ENCODE peak calls at places on chromosome 3, in seven cellular contexts. One of them, this sample, is unnamed.

GRCh38 chr3:102069211-102069662 is 219.9 kb downstream of the NFKBIZ start:
- DNase-seq in HCT116: no peak
- DNase-seq in hepatocyte: peak
- DNase-seq in OCI-LY7: no peak
- DNase-seq in GM23338: no peak
- DNase-seq in PC-9: no peak
- DNase-seq in fibroblast of lung: peak
- DNase-seq in this sample: no peak

GRCh38 chr3:24506966-24507775 is 12.5 kb upstream of the THRB start:
- DNase-seq in GM23338: no peak
- DNase-seq in PC-9: no peak
- DNase-seq in fibroblast of lung: no peak
- DNase-seq in HCT116: no peak
- DNase-seq in OCI-LY7: no peak
- DNase-seq in hepatocyte: no peak
- DNase-seq in this sample: no peak

GRCh38 chr3:187844708-187845107 is 99.4 kb upstream of the BCL6 start:
- DNase-seq in PC-9: peak
- DNase-seq in OCI-LY7: no peak
- DNase-seq in hepatocyte: no peak
- DNase-seq in fibroblast of lung: no peak
- DNase-seq in HCT116: no peak
- DNase-seq in GM23338: no peak
- DNase-seq in this sample: no peak

GRCh38 chr3:58521917-58522680 is 14.9 kb downstream of the ACOX2 start:
- DNase-seq in HCT116: no peak
- DNase-seq in hepatocyte: peak
- DNase-seq in PC-9: no peak
- DNase-seq in OCI-LY7: no peak
- DNase-seq in GM23338: peak
- DNase-seq in fibroblast of lung: no peak
- DNase-seq in this sample: no peak

GRCh38 chr3:143103633-143104032 is 15.9 kb upstream of the CHST2 start:
- DNase-seq in GM23338: no peak
- DNase-seq in hepatocyte: no peak
- DNase-seq in PC-9: no peak
- DNase-seq in HCT116: no peak
- DNase-seq in OCI-LY7: no peak
- DNase-seq in fibroblast of lung: no peak
- DNase-seq in this sample: no peak

GRCh38 chr3:193831495-193832455 is 238.8 kb downstream of the OPA1 start:
- DNase-seq in PC-9: peak
- DNase-seq in hepatocyte: no peak
- DNase-seq in HCT116: no peak
- DNase-seq in GM23338: no peak
- DNase-seq in OCI-LY7: peak
- DNase-seq in fibroblast of lung: peak
- DNase-seq in this sample: peak

GRCh38 chr3:152174876-152175575 is 93.7 kb upstream of the MBNL1 start:
- DNase-seq in OCI-LY7: no peak
- DNase-seq in PC-9: no peak
- DNase-seq in hepatocyte: no peak
- DNase-seq in HCT116: no peak
- DNase-seq in fibroblast of lung: peak
- DNase-seq in GM23338: no peak
- DNase-seq in this sample: no peak

GRCh38 chr3:47381317-47382157 is 716 bp downstream of the PTPN23 start:
- DNase-seq in OCI-LY7: peak
- DNase-seq in hepatocyte: peak
- DNase-seq in GM23338: peak
- DNase-seq in fibroblast of lung: peak
- DNase-seq in HCT116: peak
- DNase-seq in PC-9: peak
- DNase-seq in this sample: peak

GRCh38 chr3:33139996-33140395 is 26.2 kb downstream of the CRTAP start:
- DNase-seq in PC-9: no peak
- DNase-seq in OCI-LY7: no peak
- DNase-seq in GM23338: no peak
- DNase-seq in fibroblast of lung: peak
- DNase-seq in hepatocyte: peak
- DNase-seq in HCT116: no peak
- DNase-seq in this sample: no peak

GRCh38 chr3:161914703-161915102 is 418.1 kb downstream of the OTOL1 start:
- DNase-seq in HCT116: no peak
- DNase-seq in hepatocyte: peak
- DNase-seq in fibroblast of lung: peak
- DNase-seq in OCI-LY7: no peak
- DNase-seq in PC-9: no peak
- DNase-seq in GM23338: peak
- DNase-seq in this sample: no peak

DNA sequence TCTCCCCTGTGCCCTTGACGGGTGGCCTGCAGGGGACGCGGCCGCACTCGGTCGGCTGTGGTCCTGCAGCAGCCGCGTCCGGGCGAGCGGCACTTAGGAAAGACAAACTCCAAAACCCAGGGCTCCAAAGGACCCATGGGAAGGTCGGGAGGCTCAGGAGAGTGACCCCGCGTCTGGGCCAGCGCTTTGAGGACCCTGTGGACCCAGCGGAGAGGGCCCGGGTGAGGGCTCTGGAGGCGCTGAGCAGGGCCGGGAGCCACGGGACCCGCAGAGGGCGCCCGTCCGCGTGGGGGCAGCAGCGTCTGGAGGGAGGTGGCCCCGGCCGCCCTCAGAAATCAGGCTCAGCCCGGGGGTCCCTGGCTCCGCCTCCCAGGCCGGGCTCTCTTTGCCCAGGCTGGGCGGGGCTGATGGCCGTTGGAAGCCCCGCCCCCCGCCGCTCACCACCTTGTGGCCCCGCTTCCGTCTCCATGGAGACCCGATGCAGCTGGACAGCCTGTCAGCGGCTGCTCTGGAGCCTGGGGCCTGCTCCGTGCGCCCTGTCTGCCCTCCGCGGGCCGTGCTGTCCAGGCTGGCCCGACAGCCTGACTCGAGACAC is 34.6 kb upstream of the RPL32 start:
- DNase-seq in GM23338: peak
- DNase-seq in fibroblast of lung: peak
- DNase-seq in PC-9: no peak
- DNase-seq in hepatocyte: peak
- DNase-seq in OCI-LY7: peak
- DNase-seq in HCT116: no peak
- DNase-seq in this sample: no peak
- H2AFZ ChIP-seq in GM23338: peak
- H2AFZ ChIP-seq in fibroblast of lung: no peak
- H2AFZ ChIP-seq in PC-9: no peak
- H2AFZ ChIP-seq in hepatocyte: peak
- H2AFZ ChIP-seq in OCI-LY7: no peak
- H2AFZ ChIP-seq in HCT116: no peak
- H2AFZ ChIP-seq in this sample: no peak

GRCh38 chr3:14130707-14131106 is 5.9 kb downstream of the TMEM43 start:
- DNase-seq in fibroblast of lung: no peak
- DNase-seq in GM23338: no peak
- DNase-seq in hepatocyte: no peak
- DNase-seq in OCI-LY7: no peak
- DNase-seq in PC-9: no peak
- DNase-seq in HCT116: no peak
- DNase-seq in this sample: no peak
- H2AFZ ChIP-seq in fibroblast of lung: no peak
- H2AFZ ChIP-seq in GM23338: no peak
- H2AFZ ChIP-seq in hepatocyte: no peak
- H2AFZ ChIP-seq in OCI-LY7: no peak
- H2AFZ ChIP-seq in PC-9: no peak
- H2AFZ ChIP-seq in HCT116: no peak
- H2AFZ ChIP-seq in this sample: no peak

GRCh38 chr3:76646921-76647562 is 392.9 kb upstream of the ROBO2 start:
- DNase-seq in GM23338: peak
- DNase-seq in OCI-LY7: no peak
- DNase-seq in hepatocyte: no peak
- DNase-seq in HCT116: no peak
- DNase-seq in fibroblast of lung: no peak
- DNase-seq in PC-9: no peak
- DNase-seq in this sample: peak
- H2AFZ ChIP-seq in GM23338: peak
- H2AFZ ChIP-seq in OCI-LY7: no peak
- H2AFZ ChIP-seq in hepatocyte: no peak
- H2AFZ ChIP-seq in HCT116: no peak
- H2AFZ ChIP-seq in fibroblast of lung: no peak
- H2AFZ ChIP-seq in PC-9: no peak
- H2AFZ ChIP-seq in this sample: no peak

GRCh38 chr3:62574499-62574898 is 201.1 kb upstream of the FEZF2 start:
- DNase-seq in PC-9: no peak
- DNase-seq in fibroblast of lung: no peak
- DNase-seq in OCI-LY7: no peak
- DNase-seq in hepatocyte: no peak
- DNase-seq in HCT116: no peak
- DNase-seq in GM23338: no peak
- DNase-seq in this sample: no peak
- H2AFZ ChIP-seq in PC-9: no peak
- H2AFZ ChIP-seq in fibroblast of lung: no peak
- H2AFZ ChIP-seq in OCI-LY7: no peak
- H2AFZ ChIP-seq in hepatocyte: no peak
- H2AFZ ChIP-seq in HCT116: no peak
- H2AFZ ChIP-seq in GM23338: no peak
- H2AFZ ChIP-seq in this sample: no peak

DNA sequence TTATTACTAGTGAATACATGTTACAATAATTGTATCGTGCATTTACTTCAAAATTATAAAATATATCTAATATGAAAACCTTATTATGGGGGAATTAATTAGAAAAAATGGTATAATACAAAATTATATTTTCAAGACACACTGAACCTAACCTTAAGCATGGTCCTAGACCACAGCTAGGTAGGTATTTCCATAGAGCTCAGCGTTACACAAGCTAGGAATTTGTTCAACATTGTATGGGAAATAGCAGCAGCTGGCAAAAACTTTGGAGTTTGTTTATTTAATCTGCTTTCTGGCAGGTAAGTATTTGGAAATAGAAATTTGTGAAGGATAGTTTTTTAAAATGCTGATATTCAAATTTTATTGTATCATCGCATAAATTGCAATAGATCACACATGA is 52.9 kb downstream of the BCHE start:
- DNase-seq in OCI-LY7: no peak
- DNase-seq in HCT116: no peak
- DNase-seq in GM23338: no peak
- DNase-seq in fibroblast of lung: no peak
- DNase-seq in hepatocyte: no peak
- DNase-seq in PC-9: no peak
- DNase-seq in this sample: no peak
- H2AFZ ChIP-seq in OCI-LY7: no peak
- H2AFZ ChIP-seq in HCT116: no peak
- H2AFZ ChIP-seq in GM23338: no peak
- H2AFZ ChIP-seq in fibroblast of lung: no peak
- H2AFZ ChIP-seq in hepatocyte: no peak
- H2AFZ ChIP-seq in PC-9: no peak
- H2AFZ ChIP-seq in this sample: no peak

GRCh38 chr3:122859021-122859805 is 64.3 kb downstream of the SLC49A4 start:
- DNase-seq in PC-9: no peak
- DNase-seq in fibroblast of lung: no peak
- DNase-seq in OCI-LY7: no peak
- DNase-seq in hepatocyte: no peak
- DNase-seq in GM23338: no peak
- DNase-seq in HCT116: no peak
- DNase-seq in this sample: no peak

GRCh38 chr3:122868322-122868721 is 73.5 kb downstream of the SLC49A4 start:
- DNase-seq in OCI-LY7: no peak
- DNase-seq in hepatocyte: no peak
- DNase-seq in GM23338: no peak
- DNase-seq in HCT116: no peak
- DNase-seq in PC-9: no peak
- DNase-seq in fibroblast of lung: no peak
- DNase-seq in this sample: peak

GRCh38 chr3:122864498-122864897 is 69.6 kb downstream of the SLC49A4 start:
- DNase-seq in OCI-LY7: no peak
- DNase-seq in GM23338: no peak
- DNase-seq in fibroblast of lung: no peak
- DNase-seq in PC-9: no peak
- DNase-seq in HCT116: no peak
- DNase-seq in hepatocyte: no peak
- DNase-seq in this sample: no peak
- H2AFZ ChIP-seq in OCI-LY7: no peak
- H2AFZ ChIP-seq in GM23338: no peak
- H2AFZ ChIP-seq in fibroblast of lung: no peak
- H2AFZ ChIP-seq in PC-9: no peak
- H2AFZ ChIP-seq in HCT116: no peak
- H2AFZ ChIP-seq in hepatocyte: no peak
- H2AFZ ChIP-seq in this sample: no peak

DNA sequence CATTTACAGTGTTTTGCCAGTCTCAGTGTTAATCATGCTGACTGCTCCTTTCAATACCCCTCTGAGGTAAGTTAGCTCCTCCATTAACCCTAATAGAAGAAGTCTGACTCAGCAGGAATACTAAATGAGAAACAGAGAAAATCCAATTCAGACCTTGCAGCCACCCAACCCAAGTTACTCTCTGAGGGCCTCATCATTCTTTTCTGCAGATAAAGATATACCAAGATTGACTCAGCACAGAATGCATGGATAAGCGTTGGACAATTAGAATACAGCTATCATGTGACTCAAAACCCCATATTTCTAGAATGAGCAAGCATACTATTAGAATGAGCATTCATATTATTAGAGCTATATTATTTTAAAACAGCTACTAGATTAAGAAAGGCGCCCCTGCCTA is 389.1 kb upstream of the SGO1 start:
- DNase-seq in OCI-LY7: no peak
- DNase-seq in fibroblast of lung: peak
- DNase-seq in PC-9: no peak
- DNase-seq in GM23338: no peak
- DNase-seq in HCT116: no peak
- DNase-seq in hepatocyte: no peak
- DNase-seq in this sample: no peak
- H2AFZ ChIP-seq in OCI-LY7: no peak
- H2AFZ ChIP-seq in fibroblast of lung: no peak
- H2AFZ ChIP-seq in PC-9: no peak
- H2AFZ ChIP-seq in GM23338: no peak
- H2AFZ ChIP-seq in HCT116: no peak
- H2AFZ ChIP-seq in hepatocyte: no peak
- H2AFZ ChIP-seq in this sample: no peak

DNA sequence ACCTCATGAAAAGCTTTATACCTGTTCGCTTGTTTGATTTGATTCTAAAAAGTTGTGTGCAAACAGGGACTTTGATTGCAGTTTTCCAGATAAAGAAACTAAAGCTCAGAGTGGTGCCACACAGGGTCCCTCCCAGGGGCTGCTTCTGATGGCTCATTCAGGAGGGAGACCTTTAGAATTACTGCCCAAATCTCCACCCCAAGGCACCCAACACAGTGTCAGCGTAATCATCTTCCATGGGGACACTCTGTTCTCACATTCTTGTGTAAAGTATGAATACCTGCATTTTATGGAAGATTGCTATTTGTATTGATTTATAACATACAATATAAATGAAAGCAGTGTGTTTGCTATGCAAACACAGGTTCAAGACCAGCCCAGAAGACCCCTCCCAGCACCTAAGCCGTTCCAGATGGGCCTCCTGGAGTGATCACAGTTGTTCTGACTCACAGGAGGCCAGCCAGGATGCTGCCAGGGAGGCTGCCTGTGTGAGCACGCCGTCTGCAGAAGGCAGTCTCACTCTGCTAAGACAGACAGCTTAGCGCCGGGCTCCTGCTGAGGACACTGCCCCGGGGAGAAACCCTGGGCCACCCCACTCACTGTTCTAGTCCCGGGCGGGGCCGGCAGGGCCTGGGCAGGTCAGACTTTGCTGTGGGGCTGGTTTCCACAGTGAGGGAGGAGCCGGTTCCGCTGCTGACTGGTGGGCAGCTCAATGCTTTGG is 185.6 kb downstream of the FAM43A start:
- DNase-seq in OCI-LY7: peak
- DNase-seq in HCT116: peak
- DNase-seq in fibroblast of lung: peak
- DNase-seq in GM23338: peak
- DNase-seq in PC-9: peak
- DNase-seq in hepatocyte: peak
- DNase-seq in this sample: peak
- H2AFZ ChIP-seq in OCI-LY7: peak
- H2AFZ ChIP-seq in HCT116: peak
- H2AFZ ChIP-seq in fibroblast of lung: no peak
- H2AFZ ChIP-seq in GM23338: no peak
- H2AFZ ChIP-seq in PC-9: no peak
- H2AFZ ChIP-seq in hepatocyte: no peak
- H2AFZ ChIP-seq in this sample: peak

This sample was measured in Karpas-422.